ENCODE peak calls at places on chromosomes 7 and 10, in six cellular contexts. N is HepG2, W is GM12892, T is H1, R is GM12878, P is K562. G is an unnamed sample.

GRCh38 chr7:36032362-36032818 is 120.7 kb upstream of the EEPD1 start:
- DNase-seq in T (no peak), P (no peak), W (no peak), N (no peak), R (no peak), G (no peak)

GRCh38 chr10:7359954-7360353 is 50.9 kb downstream of the SFMBT2 start:
- DNase-seq in R (no peak), N (no peak), T (no peak), W (no peak), P (no peak), G (no peak)

GRCh38 chr7:140625908-140626868 is 14.4 kb downstream of the DENND2A start:
- DNase-seq in N (no peak), T (peak; percentile 69), W (no peak), R (no peak), P (no peak), G (no peak)

GRCh38 chr7:69624431-69624830 is 26.2 kb downstream of the AUTS2 start:
- DNase-seq in T (no peak), P (no peak), R (no peak), N (no peak), W (no peak), G (no peak)

GRCh38 chr10:5413012-5413938 is 918 bp downstream of the NET1 start:
- DNase-seq in R (no peak), T (peak; percentile 48), N (peak; percentile 12), P (no peak), W (peak; percentile 16), G (no peak)

GRCh38 chr7:74092964-74093339 is 9.3 kb downstream of the LIMK1 start:
- DNase-seq in N (no peak), P (peak; percentile 17), R (peak; percentile 60), W (peak; percentile 80), T (no peak), G (peak; percentile 70)

GRCh38 chr10:16259726-16260125 is 177.1 kb upstream of the PTER start:
- DNase-seq in P (no peak), W (no peak), N (no peak), T (no peak), R (no peak), G (no peak)

GRCh38 chr7:157824011-157824818 is 487.4 kb downstream of the DNAJB6 start:
- DNase-seq in T (no peak), W (no peak), P (no peak), N (no peak), R (no peak), G (no peak)

GRCh38 chr7:13262929-13263530 is 575.6 kb downstream of the ARL4A start:
- DNase-seq in P (peak; percentile 13), N (peak; percentile 32), W (no peak), R (no peak), T (no peak), G (no peak)

GRCh38 chr10:130201043-130201380 is 64.8 kb downstream of the GLRX3 start:
- DNase-seq in N (no peak), W (no peak), P (no peak), R (no peak), T (no peak), G (no peak)

GRCh38 chr7:28662236-28662635 is 249.9 kb downstream of the CREB5 start:
- DNase-seq in T (no peak), W (no peak), N (no peak), P (no peak), R (no peak), G (no peak)

GRCh38 chr10:95336702-95337101 is 45.9 kb upstream of the PDLIM1 start:
- DNase-seq in T (no peak), R (no peak), P (no peak), N (no peak), W (no peak), G (no peak)

GRCh38 chr7:121164247-121164646 is 164.6 kb upstream of the WNT16 start:
- DNase-seq in T (no peak), N (no peak), R (no peak), W (no peak), P (no peak), G (no peak)

GRCh38 chr7:107079212-107079940 is 34.9 kb downstream of the PRKAR2B start:
- DNase-seq in T (no peak), N (no peak), R (no peak), P (peak; percentile 50), W (no peak), G (no peak)

GRCh38 chr7:55044791-55045190 is 26.0 kb downstream of the EGFR start:
- DNase-seq in W (no peak), R (no peak), P (no peak), N (no peak), T (no peak), G (no peak)

GRCh38 chr10:22427101-22427500 is 81.8 kb downstream of the SPAG6 start:
- DNase-seq in R (no peak), P (peak; percentile 38), T (no peak), N (no peak), W (no peak), G (no peak)

GRCh38 chr7:76310102-76310957 is 7.9 kb downstream of the HSPB1 start:
- DNase-seq in N (no peak), T (no peak), R (no peak), W (no peak), P (peak; percentile 61), G (no peak)

GRCh38 chr7:36468361-36469140 is 78.9 kb downstream of the ANLN start:
- DNase-seq in R (no peak), W (no peak), N (no peak), P (no peak), T (no peak), G (no peak)

GRCh38 chr10:89163265-89163995 is 43.7 kb downstream of the CH25H start:
- DNase-seq in R (peak; percentile 76), N (no peak), P (no peak), T (no peak), W (peak; percentile 27), G (peak; percentile 39)

GRCh38 chr10:124225029-124225467 is 131.7 kb upstream of the CHST15 start:
- DNase-seq in T (no peak), N (no peak), R (no peak), W (no peak), P (no peak), G (no peak)

GRCh38 chr10:123565691-123566660 is 100.2 kb upstream of the GPR26 start:
- DNase-seq in N (no peak), T (peak; percentile 14), P (no peak), W (no peak), R (no peak), G (no peak)

GRCh38 chr7:121057878-121058277 is 69.4 kb downstream of the CPED1 start:
- DNase-seq in T (no peak), N (no peak), W (no peak), P (no peak), R (no peak), G (no peak)

GRCh38 chr7:124246262-124246863 is 213.5 kb upstream of the TMEM229A start:
- DNase-seq in R (no peak), T (no peak), P (no peak), W (no peak), N (peak; percentile 44), G (no peak)

GRCh38 chr10:133445751-133446708 is 7.7 kb upstream of the SCART1 start:
- DNase-seq in R (no peak), T (no peak), N (no peak), P (no peak), W (peak; percentile 32), G (peak; percentile 14)

GRCh38 chr10:127888526-127889312 is 4.0 kb downstream of the CLRN3 start:
- DNase-seq in W (no peak), N (no peak), T (peak; percentile 29), R (no peak), P (no peak), G (no peak)
- TF ChIP-seq POLR2AphosphoS5 in W (no peak), N (no peak), T (no peak), R (no peak), P (no peak), G (no peak)

GRCh38 chr10:114095676-114096331 is 52.1 kb downstream of the ADRB1 start:
- DNase-seq in P (no peak), T (no peak), W (no peak), R (no peak), N (no peak), G (no peak)
- TF ChIP-seq TAF1 in P (no peak), T (no peak), W (no peak), R (no peak), N (no peak), G (no peak)

GRCh38 chr10:75210193-75211006 is at the start of gene VDAC2:
- DNase-seq in W (peak; percentile 87), P (peak; percentile 98), R (peak; percentile 75), T (peak; percentile 95), N (peak; percentile 73), G (peak; percentile 87)

GRCh38 chr10:75207868-75208167 is 2.8 kb upstream of the VDAC2 start:
- DNase-seq in T (no peak), R (no peak), W (no peak), N (peak; percentile 36), P (no peak), G (no peak)

GRCh38 chr10:75208177-75208576 is 2.4 kb upstream of the VDAC2 start:
- DNase-seq in T (no peak), R (no peak), N (no peak), W (no peak), P (no peak), G (no peak)

GRCh38 chr10:75211007-75211735 is 575 bp downstream of the VDAC2 start:
- DNase-seq in N (peak; percentile 48), P (peak; percentile 37), T (no peak), W (no peak), R (no peak), G (peak; percentile 25)

DNA sequence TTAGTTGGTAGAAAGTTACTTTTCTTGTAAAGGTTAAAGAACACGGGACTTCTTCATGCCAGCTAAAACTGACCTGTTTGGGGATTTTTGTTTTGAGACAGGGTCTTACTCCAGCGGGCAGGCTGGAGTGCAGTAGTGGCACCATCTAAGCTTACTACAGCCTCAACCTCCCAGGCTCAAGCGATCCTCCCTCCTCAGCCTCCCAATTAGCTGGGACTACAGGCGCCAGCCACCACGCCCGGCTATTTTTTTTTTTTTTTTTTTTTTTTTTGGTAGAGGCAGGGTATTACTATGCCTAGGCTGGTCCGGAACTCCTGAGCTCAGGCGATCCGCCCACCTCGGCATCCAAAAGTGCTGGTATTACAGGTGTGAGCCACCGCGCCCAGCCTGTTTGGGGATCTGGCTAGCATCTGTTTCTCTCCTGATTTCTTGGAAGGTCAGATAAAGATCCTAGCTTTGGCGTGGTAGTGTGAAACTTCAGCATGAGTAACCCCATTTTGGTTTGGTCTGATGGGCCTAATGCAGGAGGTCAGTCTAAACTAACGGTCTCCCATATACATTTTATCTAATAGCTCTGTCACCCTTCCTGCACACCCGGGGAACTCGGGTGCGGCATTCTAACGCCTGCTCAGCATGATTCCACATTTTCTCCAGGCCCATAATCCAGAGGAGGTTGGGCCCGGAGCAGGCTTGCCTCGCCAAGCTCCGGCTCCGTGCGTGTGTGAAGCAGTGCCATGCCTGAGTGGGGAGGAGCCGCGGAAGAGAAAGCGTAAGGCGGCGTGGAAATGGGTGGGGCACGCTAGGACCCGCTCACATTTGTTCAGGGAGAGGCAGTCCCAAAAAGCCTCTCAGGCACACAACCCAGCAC is 1.0 kb upstream of the VDAC2 start:
- DNase-seq in R (peak; percentile 40), T (no peak), N (no peak), W (peak; percentile 56), P (peak; percentile 81), G (peak; percentile 37)
- TF ChIP-seq POLR2A in R (peak; percentile 9), T (no peak), N (no peak), W (peak; percentile 54), P (no peak), G (no peak)

DNA sequence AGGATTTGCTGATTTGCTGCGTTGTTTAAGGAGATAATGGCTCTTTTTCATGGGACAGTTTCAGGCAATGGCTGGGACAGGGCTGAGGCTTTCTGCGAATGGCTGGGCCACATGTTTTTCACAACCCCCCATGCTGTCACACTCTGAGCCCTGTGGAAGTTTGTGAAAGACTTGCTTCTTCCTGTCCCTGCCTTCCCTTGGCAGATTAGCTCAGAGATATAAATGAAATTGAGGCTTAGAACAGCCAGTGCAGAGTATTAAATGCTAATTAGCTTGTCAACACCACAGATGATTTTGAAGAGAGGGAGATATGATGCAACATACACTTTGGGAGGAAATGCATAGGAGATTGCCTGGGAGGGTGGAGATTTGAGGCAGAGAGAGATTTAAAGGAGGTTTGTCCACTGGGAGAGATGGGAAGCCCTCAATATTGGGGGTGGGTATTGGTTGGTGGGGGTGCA is 232.0 kb downstream of the SH2D4B start:
- DNase-seq in T (no peak), R (no peak), P (no peak), W (no peak), N (no peak), G (no peak)
- TF ChIP-seq POLR2AphosphoS5 in T (no peak), R (no peak), P (no peak), W (no peak), N (no peak), G (no peak)

G was measured in GM12891.